ENCODE peak calls at places on chromosomes 11 and 22, in four cellular contexts. One of them, this sample, is unnamed.

GRCh38 chr11:11977206-11977938 is 31.1 kb downstream of the DKK3 start:
- DNase-seq in fibroblast of lung: peak; percentile 97
- DNase-seq in lower lobe of right lung: no peak
- DNase-seq in breast epithelium: peak; percentile 64
- DNase-seq in this sample: peak; percentile 76

GRCh38 chr11:23995891-23996290 is 501.0 kb upstream of the LUZP2 start:
- DNase-seq in fibroblast of lung: peak; percentile 80
- DNase-seq in breast epithelium: no peak
- DNase-seq in lower lobe of right lung: no peak
- DNase-seq in this sample: peak; percentile 19

GRCh38 chr11:61793084-61793828 is 545 bp downstream of the FEN1 start:
- DNase-seq in lower lobe of right lung: no peak
- DNase-seq in fibroblast of lung: peak; percentile 8
- DNase-seq in breast epithelium: no peak
- DNase-seq in this sample: no peak

GRCh38 chr11:46271875-46272815 is 5.3 kb upstream of the CREB3L1 start:
- DNase-seq in fibroblast of lung: peak; percentile 72
- DNase-seq in lower lobe of right lung: no peak
- DNase-seq in breast epithelium: no peak
- DNase-seq in this sample: no peak

GRCh38 chr11:83256602-83257340 is 29.4 kb downstream of the CCDC90B start:
- DNase-seq in lower lobe of right lung: no peak
- DNase-seq in fibroblast of lung: no peak
- DNase-seq in breast epithelium: no peak
- DNase-seq in this sample: no peak

GRCh38 chr22:18973264-18974031 is 37.4 kb upstream of the PRODH start:
- DNase-seq in breast epithelium: no peak
- DNase-seq in fibroblast of lung: no peak
- DNase-seq in lower lobe of right lung: no peak
- DNase-seq in this sample: no peak

GRCh38 chr11:46039990-46040389 is 81.3 kb downstream of the PHF21A start:
- DNase-seq in fibroblast of lung: peak; percentile 84
- DNase-seq in lower lobe of right lung: no peak
- DNase-seq in breast epithelium: no peak
- DNase-seq in this sample: peak; percentile 33

GRCh38 chr11:94705419-94705818 is 62.7 kb upstream of the AMOTL1 start:
- DNase-seq in lower lobe of right lung: no peak
- DNase-seq in breast epithelium: no peak
- DNase-seq in fibroblast of lung: no peak
- DNase-seq in this sample: no peak

GRCh38 chr11:69439651-69440464 is 41.6 kb upstream of the LINC01488 start:
- DNase-seq in fibroblast of lung: peak; percentile 27
- DNase-seq in breast epithelium: no peak
- DNase-seq in lower lobe of right lung: peak; percentile 37
- DNase-seq in this sample: no peak

GRCh38 chr11:32426819-32427615 is 8.3 kb downstream of the WT1 start:
- DNase-seq in lower lobe of right lung: no peak
- DNase-seq in fibroblast of lung: no peak
- DNase-seq in breast epithelium: no peak
- DNase-seq in this sample: no peak

GRCh38 chr11:126149759-126150236 is 61.7 kb downstream of the RPUSD4 start:
- DNase-seq in fibroblast of lung: no peak
- DNase-seq in lower lobe of right lung: no peak
- DNase-seq in breast epithelium: no peak
- DNase-seq in this sample: no peak

GRCh38 chr22:21028277-21029251 is 3.8 kb downstream of the SLC7A4 start:
- DNase-seq in breast epithelium: no peak
- DNase-seq in lower lobe of right lung: no peak
- DNase-seq in fibroblast of lung: no peak
- DNase-seq in this sample: no peak

GRCh38 chr11:124082371-124082770 is 32.9 kb upstream of the VWA5A start:
- DNase-seq in breast epithelium: no peak
- DNase-seq in fibroblast of lung: no peak
- DNase-seq in lower lobe of right lung: no peak
- DNase-seq in this sample: no peak

GRCh38 chr11:122814401-122814800 is 23.9 kb upstream of the CRTAM start:
- DNase-seq in fibroblast of lung: no peak
- DNase-seq in lower lobe of right lung: no peak
- DNase-seq in breast epithelium: no peak
- DNase-seq in this sample: no peak
- H3K4me3 ChIP-seq in fibroblast of lung: no peak overlapping the region
- H3K4me3 ChIP-seq in lower lobe of right lung: no peak overlapping the region
- H3K4me3 ChIP-seq in breast epithelium: no peak overlapping the region
- H3K4me3 ChIP-seq in this sample: no peak overlapping the region

DNA sequence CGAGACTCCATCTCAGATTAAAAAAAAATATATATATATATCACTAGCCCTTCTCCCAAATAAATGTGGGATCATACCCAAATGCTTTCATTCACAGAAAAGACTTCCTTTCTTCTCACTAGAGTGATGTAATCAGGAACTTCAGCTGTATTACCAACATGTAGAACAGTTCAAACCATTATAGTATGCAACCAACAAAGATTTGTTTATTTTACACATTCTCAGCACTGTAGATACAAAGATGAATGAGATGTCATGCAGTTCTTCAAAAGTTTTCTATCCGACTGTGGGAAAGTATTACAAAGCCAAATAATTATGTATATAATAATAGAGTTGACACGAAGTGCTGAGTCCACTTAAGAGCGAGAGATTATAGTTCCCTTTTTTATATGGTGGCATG is 22.2 kb upstream of the ZNF143 start:
- DNase-seq in fibroblast of lung: no peak
- DNase-seq in lower lobe of right lung: no peak
- DNase-seq in breast epithelium: no peak
- DNase-seq in this sample: no peak
- H3K36me3 ChIP-seq in fibroblast of lung: peaks cover 5% of the 10 kb centered on the region
- H3K36me3 ChIP-seq in lower lobe of right lung: peaks cover 100% of the 10 kb centered on the region
- H3K36me3 ChIP-seq in breast epithelium: peaks cover 4% of the 10 kb centered on the region
- H3K36me3 ChIP-seq in this sample: peaks cover 71% of the 10 kb centered on the region

GRCh38 chr11:114092953-114093352 is 33.4 kb downstream of the ZBTB16 start:
- DNase-seq in fibroblast of lung: no peak
- DNase-seq in breast epithelium: no peak
- DNase-seq in lower lobe of right lung: no peak
- DNase-seq in this sample: no peak

GRCh38 chr11:114092478-114092877 is 33.0 kb downstream of the ZBTB16 start:
- DNase-seq in fibroblast of lung: no peak
- DNase-seq in breast epithelium: no peak
- DNase-seq in lower lobe of right lung: no peak
- DNase-seq in this sample: no peak

GRCh38 chr11:114090976-114091375 is 31.5 kb downstream of the ZBTB16 start:
- DNase-seq in lower lobe of right lung: no peak
- DNase-seq in fibroblast of lung: no peak
- DNase-seq in breast epithelium: no peak
- DNase-seq in this sample: no peak

GRCh38 chr11:114090225-114090624 is 30.7 kb downstream of the ZBTB16 start:
- DNase-seq in lower lobe of right lung: no peak
- DNase-seq in fibroblast of lung: no peak
- DNase-seq in breast epithelium: no peak
- DNase-seq in this sample: no peak

DNA sequence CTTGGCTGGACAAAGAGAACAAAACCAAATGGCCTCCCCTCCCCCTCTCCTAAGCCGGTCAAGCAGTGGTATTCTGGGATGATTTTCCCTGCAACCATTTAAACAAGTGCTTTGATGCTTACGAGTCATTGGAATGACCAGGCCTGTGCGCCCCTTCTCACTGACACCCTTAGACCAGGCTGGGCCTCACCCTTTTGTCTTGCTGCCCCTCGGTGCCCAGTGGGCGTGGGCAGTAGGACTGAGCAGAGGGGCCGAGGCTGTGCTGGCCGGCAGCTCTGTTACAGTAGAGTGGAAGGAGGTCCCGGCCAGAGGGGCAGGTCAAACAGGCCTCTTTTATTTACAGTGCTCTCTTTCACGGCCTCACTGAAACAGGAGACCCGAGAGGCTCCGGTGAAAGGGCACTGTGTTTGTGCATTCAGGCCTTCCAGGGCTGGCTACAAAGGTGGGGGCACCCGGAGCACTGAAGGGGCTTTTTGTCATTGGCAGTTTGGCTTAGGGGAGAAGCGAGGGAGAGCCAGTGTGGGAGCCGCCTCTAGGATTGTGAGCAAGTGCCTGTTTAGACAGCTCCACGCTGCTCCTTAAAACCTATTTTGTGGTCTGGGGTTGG is 32.4 kb downstream of the ZBTB16 start:
- DNase-seq in breast epithelium: no peak
- DNase-seq in fibroblast of lung: no peak
- DNase-seq in lower lobe of right lung: no peak
- DNase-seq in this sample: no peak
- H3K4me3 ChIP-seq in breast epithelium: no peak overlapping the region
- H3K4me3 ChIP-seq in fibroblast of lung: no peak overlapping the region
- H3K4me3 ChIP-seq in lower lobe of right lung: no peak overlapping the region
- H3K4me3 ChIP-seq in this sample: no peak overlapping the region

GRCh38 chr11:25925359-25925758 is 406.6 kb upstream of the ANO3 start:
- DNase-seq in lower lobe of right lung: no peak
- DNase-seq in breast epithelium: no peak
- DNase-seq in fibroblast of lung: no peak
- DNase-seq in this sample: no peak
- H3K36me3 ChIP-seq in lower lobe of right lung: no peaks in the 10 kb centered on the region
- H3K36me3 ChIP-seq in breast epithelium: no peaks in the 10 kb centered on the region
- H3K36me3 ChIP-seq in fibroblast of lung: no peaks in the 10 kb centered on the region
- H3K36me3 ChIP-seq in this sample: no peaks in the 10 kb centered on the region

GRCh38 chr22:25403284-25403606 is 161.2 kb upstream of the GRK3 start:
- DNase-seq in breast epithelium: no peak
- DNase-seq in lower lobe of right lung: no peak
- DNase-seq in fibroblast of lung: no peak
- DNase-seq in this sample: no peak
- H3K4me3 ChIP-seq in breast epithelium: peak overlapping the region; percentile 57
- H3K4me3 ChIP-seq in lower lobe of right lung: peak overlapping the region; percentile 71
- H3K4me3 ChIP-seq in fibroblast of lung: peak overlapping the region; percentile 78
- H3K4me3 ChIP-seq in this sample: peak overlapping the region; percentile 64

GRCh38 chr11:14308114-14308896 is 50.7 kb downstream of the RRAS2 start:
- DNase-seq in breast epithelium: no peak
- DNase-seq in lower lobe of right lung: no peak
- DNase-seq in fibroblast of lung: peak; percentile 48
- DNase-seq in this sample: peak; percentile 38

GRCh38 chr11:14305649-14306048 is 53.3 kb downstream of the RRAS2 start:
- DNase-seq in lower lobe of right lung: no peak
- DNase-seq in breast epithelium: no peak
- DNase-seq in fibroblast of lung: no peak
- DNase-seq in this sample: no peak

GRCh38 chr11:14300661-14301304 is 58.2 kb downstream of the RRAS2 start:
- DNase-seq in lower lobe of right lung: no peak
- DNase-seq in fibroblast of lung: peak; percentile 68
- DNase-seq in breast epithelium: no peak
- DNase-seq in this sample: peak; percentile 76

GRCh38 chr11:14306481-14306880 is 52.5 kb downstream of the RRAS2 start:
- DNase-seq in breast epithelium: no peak
- DNase-seq in lower lobe of right lung: no peak
- DNase-seq in fibroblast of lung: no peak
- DNase-seq in this sample: no peak

GRCh38 chr11:14304601-14305000 is 54.4 kb downstream of the RRAS2 start:
- DNase-seq in fibroblast of lung: no peak
- DNase-seq in breast epithelium: no peak
- DNase-seq in lower lobe of right lung: no peak
- DNase-seq in this sample: no peak
- H3K36me3 ChIP-seq in fibroblast of lung: no peaks in the 10 kb centered on the region
- H3K36me3 ChIP-seq in breast epithelium: no peaks in the 10 kb centered on the region
- H3K36me3 ChIP-seq in lower lobe of right lung: no peaks in the 10 kb centered on the region
- H3K36me3 ChIP-seq in this sample: no peaks in the 10 kb centered on the region

This sample was measured in brain microvascular endothelial cell.